ENCODE peak calls at places on chromosomes 16 and 17, in nine cellular contexts. One of them, this sample, is unnamed.
A peak's percentile ranks its signal among the peaks of the same experiment; 100 is the strongest.

GRCh38 chr17:49574283-49574892 is 1.3 kb upstream of the NXPH3 start:
- DNase-seq in mesenchymal stem cell: no peak
- DNase-seq in fibroblast of lung: no peak
- DNase-seq in kidney: no peak
- DNase-seq in pancreas: no peak
- DNase-seq in ascending aorta: no peak
- DNase-seq in GM12878: no peak
- DNase-seq in neural progenitor cell: no peak
- DNase-seq in A549: no peak
- DNase-seq in this sample: no peak

GRCh38 chr17:81328925-81329278 is 33.8 kb upstream of the SLC38A10 start:
- DNase-seq in mesenchymal stem cell: peak; percentile 77
- DNase-seq in fibroblast of lung: peak; percentile 15
- DNase-seq in kidney: no peak
- DNase-seq in pancreas: no peak
- DNase-seq in ascending aorta: no peak
- DNase-seq in GM12878: no peak
- DNase-seq in neural progenitor cell: no peak
- DNase-seq in A549: peak; percentile 50
- DNase-seq in this sample: no peak

GRCh38 chr17:72984145-72984924 is 108.2 kb downstream of the SLC39A11 start:
- DNase-seq in mesenchymal stem cell: peak; percentile 85
- DNase-seq in fibroblast of lung: peak; percentile 97
- DNase-seq in kidney: no peak
- DNase-seq in pancreas: no peak
- DNase-seq in ascending aorta: no peak
- DNase-seq in GM12878: no peak
- DNase-seq in neural progenitor cell: no peak
- DNase-seq in A549: no peak
- DNase-seq in this sample: no peak

GRCh38 chr17:8766731-8767130 is 8.4 kb upstream of the SPDYE4 start:
- DNase-seq in mesenchymal stem cell: no peak
- DNase-seq in fibroblast of lung: no peak
- DNase-seq in kidney: no peak
- DNase-seq in pancreas: no peak
- DNase-seq in ascending aorta: no peak
- DNase-seq in GM12878: no peak
- DNase-seq in neural progenitor cell: no peak
- DNase-seq in A549: no peak
- DNase-seq in this sample: no peak

GRCh38 chr16:85641776-85642176 is 28.7 kb downstream of the GSE1 start:
- DNase-seq in mesenchymal stem cell: no peak
- DNase-seq in fibroblast of lung: peak; percentile 49
- DNase-seq in kidney: peak; percentile 84
- DNase-seq in pancreas: peak; percentile 94
- DNase-seq in ascending aorta: peak; percentile 27
- DNase-seq in GM12878: no peak
- DNase-seq in neural progenitor cell: no peak
- DNase-seq in A549: no peak
- DNase-seq in this sample: peak; percentile 45

GRCh38 chr17:7262192-7263070 is at the start of gene CLDN7:
- DNase-seq in mesenchymal stem cell: no peak
- DNase-seq in fibroblast of lung: no peak
- DNase-seq in kidney: peak; percentile 97
- DNase-seq in pancreas: peak; percentile 96
- DNase-seq in ascending aorta: no peak
- DNase-seq in GM12878: no peak
- DNase-seq in neural progenitor cell: peak; percentile 37
- DNase-seq in A549: no peak
- DNase-seq in this sample: no peak

GRCh38 chr17:77478899-77479298 is 338.1 kb downstream of the SEC14L1 start:
- DNase-seq in mesenchymal stem cell: peak; percentile 54
- DNase-seq in fibroblast of lung: no peak
- DNase-seq in kidney: no peak
- DNase-seq in pancreas: no peak
- DNase-seq in ascending aorta: no peak
- DNase-seq in GM12878: no peak
- DNase-seq in neural progenitor cell: peak; percentile 24
- DNase-seq in A549: no peak
- DNase-seq in this sample: no peak

GRCh38 chr16:56450275-56450889 is 750 bp downstream of the NUDT21 start:
- DNase-seq in mesenchymal stem cell: peak; percentile 40
- DNase-seq in fibroblast of lung: peak; percentile 9
- DNase-seq in kidney: no peak
- DNase-seq in pancreas: no peak
- DNase-seq in ascending aorta: no peak
- DNase-seq in GM12878: no peak
- DNase-seq in neural progenitor cell: peak; percentile 34
- DNase-seq in A549: no peak
- DNase-seq in this sample: no peak

GRCh38 chr17:2691965-2692780 is 19.4 kb downstream of the CLUH start:
- DNase-seq in mesenchymal stem cell: no peak
- DNase-seq in fibroblast of lung: no peak
- DNase-seq in kidney: peak; percentile 76
- DNase-seq in pancreas: peak; percentile 39
- DNase-seq in ascending aorta: peak; percentile 8
- DNase-seq in GM12878: no peak
- DNase-seq in neural progenitor cell: no peak
- DNase-seq in A549: no peak
- DNase-seq in this sample: no peak

GRCh38 chr16:90077757-90078593 is 844 bp upstream of the PRDM7 start:
- DNase-seq in mesenchymal stem cell: no peak
- DNase-seq in fibroblast of lung: peak; percentile 42
- DNase-seq in kidney: peak; percentile 79
- DNase-seq in pancreas: peak; percentile 34
- DNase-seq in ascending aorta: no peak
- DNase-seq in GM12878: no peak
- DNase-seq in neural progenitor cell: peak; percentile 33
- DNase-seq in A549: peak; percentile 10
- DNase-seq in this sample: peak; percentile 19

GRCh38 chr17:40035162-40035559 is 19.0 kb downstream of the MED24 start:
- DNase-seq in mesenchymal stem cell: peak; percentile 63
- DNase-seq in fibroblast of lung: peak; percentile 25
- DNase-seq in kidney: no peak
- DNase-seq in pancreas: no peak
- DNase-seq in ascending aorta: no peak
- DNase-seq in GM12878: no peak
- DNase-seq in neural progenitor cell: peak; percentile 88
- DNase-seq in A549: peak; percentile 74
- DNase-seq in this sample: peak; percentile 53

GRCh38 chr17:16922386-16923096 is 49.4 kb downstream of the TNFRSF13B start:
- DNase-seq in mesenchymal stem cell: no peak
- DNase-seq in fibroblast of lung: no peak
- DNase-seq in kidney: no peak
- DNase-seq in pancreas: no peak
- DNase-seq in ascending aorta: no peak
- DNase-seq in GM12878: no peak
- DNase-seq in neural progenitor cell: no peak
- DNase-seq in A549: no peak
- DNase-seq in this sample: no peak

GRCh38 chr16:66986559-66986958 is 1.8 kb upstream of the CES4A start:
- DNase-seq in mesenchymal stem cell: no peak
- DNase-seq in fibroblast of lung: no peak
- DNase-seq in kidney: no peak
- DNase-seq in pancreas: no peak
- DNase-seq in ascending aorta: no peak
- DNase-seq in GM12878: no peak
- DNase-seq in neural progenitor cell: no peak
- DNase-seq in A549: no peak
- DNase-seq in this sample: no peak

GRCh38 chr17:9928601-9929341 is 23.7 kb upstream of the RCVRN start:
- DNase-seq in mesenchymal stem cell: peak; percentile 95
- DNase-seq in fibroblast of lung: peak; percentile 72
- DNase-seq in kidney: peak; percentile 49
- DNase-seq in pancreas: no peak
- DNase-seq in ascending aorta: no peak
- DNase-seq in GM12878: no peak
- DNase-seq in neural progenitor cell: peak; percentile 81
- DNase-seq in A549: peak; percentile 87
- DNase-seq in this sample: peak; percentile 31

GRCh38 chr17:1110844-1111598 is 68.8 kb downstream of the ABR start:
- DNase-seq in mesenchymal stem cell: peak; percentile 98
- DNase-seq in fibroblast of lung: peak; percentile 89
- DNase-seq in kidney: peak; percentile 94
- DNase-seq in pancreas: no peak
- DNase-seq in ascending aorta: peak; percentile 91
- DNase-seq in GM12878: no peak
- DNase-seq in neural progenitor cell: no peak
- DNase-seq in A549: peak; percentile 90
- DNase-seq in this sample: peak; percentile 88

GRCh38 chr17:50583636-50584035 is 23.1 kb downstream of the CACNA1G start:
- DNase-seq in mesenchymal stem cell: no peak
- DNase-seq in fibroblast of lung: no peak
- DNase-seq in kidney: no peak
- DNase-seq in pancreas: no peak
- DNase-seq in ascending aorta: no peak
- DNase-seq in GM12878: no peak
- DNase-seq in neural progenitor cell: no peak
- DNase-seq in A549: no peak
- DNase-seq in this sample: no peak

GRCh38 chr17:2485543-2485942 is 26.1 kb downstream of the METTL16 start:
- DNase-seq in mesenchymal stem cell: no peak
- DNase-seq in fibroblast of lung: no peak
- DNase-seq in kidney: no peak
- DNase-seq in pancreas: no peak
- DNase-seq in ascending aorta: no peak
- DNase-seq in GM12878: no peak
- DNase-seq in neural progenitor cell: no peak
- DNase-seq in A549: no peak
- DNase-seq in this sample: peak; percentile 28

GRCh38 chr16:24858219-24859041 is 12.7 kb downstream of the SLC5A11 start:
- DNase-seq in mesenchymal stem cell: peak; percentile 69
- DNase-seq in fibroblast of lung: peak; percentile 40
- DNase-seq in kidney: no peak
- DNase-seq in pancreas: peak; percentile 53
- DNase-seq in ascending aorta: no peak
- DNase-seq in GM12878: no peak
- DNase-seq in neural progenitor cell: peak; percentile 87
- DNase-seq in A549: peak; percentile 62
- DNase-seq in this sample: peak; percentile 73

GRCh38 chr16:46729326-46729995 is 18.7 kb downstream of the MYLK3 start:
- DNase-seq in mesenchymal stem cell: no peak
- DNase-seq in fibroblast of lung: no peak
- DNase-seq in kidney: peak; percentile 32
- DNase-seq in pancreas: no peak
- DNase-seq in ascending aorta: no peak
- DNase-seq in GM12878: no peak
- DNase-seq in neural progenitor cell: no peak
- DNase-seq in A549: no peak
- DNase-seq in this sample: no peak

GRCh38 chr16:57618306-57619132 is 9.9 kb upstream of the ADGRG1 start:
- DNase-seq in mesenchymal stem cell: no peak
- DNase-seq in fibroblast of lung: no peak
- DNase-seq in kidney: peak; percentile 80
- DNase-seq in pancreas: peak; percentile 68
- DNase-seq in ascending aorta: no peak
- DNase-seq in GM12878: no peak
- DNase-seq in neural progenitor cell: no peak
- DNase-seq in A549: no peak
- DNase-seq in this sample: no peak

GRCh38 chr17:73122953-73123605 is 30.6 kb upstream of the SLC39A11 start:
- DNase-seq in mesenchymal stem cell: no peak
- DNase-seq in fibroblast of lung: no peak
- DNase-seq in kidney: no peak
- DNase-seq in pancreas: no peak
- DNase-seq in ascending aorta: no peak
- DNase-seq in GM12878: no peak
- DNase-seq in neural progenitor cell: no peak
- DNase-seq in A549: no peak
- DNase-seq in this sample: no peak

GRCh38 chr17:56629450-56630187 is 36.1 kb downstream of the NOG start:
- DNase-seq in mesenchymal stem cell: peak; percentile 55
- DNase-seq in fibroblast of lung: peak; percentile 5
- DNase-seq in kidney: no peak
- DNase-seq in pancreas: no peak
- DNase-seq in ascending aorta: no peak
- DNase-seq in GM12878: no peak
- DNase-seq in neural progenitor cell: peak; percentile 69
- DNase-seq in A549: peak; percentile 77
- DNase-seq in this sample: peak; percentile 30

GRCh38 chr17:57911834-57912673 is 43.2 kb downstream of the CUEDC1 start:
- DNase-seq in mesenchymal stem cell: no peak
- DNase-seq in fibroblast of lung: peak; percentile 77
- DNase-seq in kidney: peak; percentile 94
- DNase-seq in pancreas: peak; percentile 99
- DNase-seq in ascending aorta: peak; percentile 41
- DNase-seq in GM12878: no peak
- DNase-seq in neural progenitor cell: peak; percentile 93
- DNase-seq in A549: no peak
- DNase-seq in this sample: peak; percentile 61
- H3K4me3 ChIP-seq in mesenchymal stem cell: peak overlapping the region; percentile 53
- H3K4me3 ChIP-seq in fibroblast of lung: no peak overlapping the region
- H3K4me3 ChIP-seq in kidney: no peak overlapping the region
- H3K4me3 ChIP-seq in pancreas: peak overlapping the region; percentile 29
- H3K4me3 ChIP-seq in ascending aorta: no peak overlapping the region
- H3K4me3 ChIP-seq in GM12878: no peak overlapping the region
- H3K4me3 ChIP-seq in neural progenitor cell: peak overlapping the region; percentile 18
- H3K4me3 ChIP-seq in A549: no peak overlapping the region
- H3K4me3 ChIP-seq in this sample: no peak overlapping the region

GRCh38 chr16:88758227-88758943 is 26.6 kb downstream of the PIEZO1 start:
- DNase-seq in mesenchymal stem cell: no peak
- DNase-seq in fibroblast of lung: no peak
- DNase-seq in kidney: no peak
- DNase-seq in pancreas: no peak
- DNase-seq in ascending aorta: no peak
- DNase-seq in GM12878: no peak
- DNase-seq in neural progenitor cell: no peak
- DNase-seq in A549: no peak
- DNase-seq in this sample: no peak
- H3K27ac ChIP-seq in mesenchymal stem cell: no peak overlapping the region
- H3K27ac ChIP-seq in fibroblast of lung: no peak overlapping the region
- H3K27ac ChIP-seq in kidney: no peak overlapping the region
- H3K27ac ChIP-seq in pancreas: no peak overlapping the region
- H3K27ac ChIP-seq in ascending aorta: no peak overlapping the region
- H3K27ac ChIP-seq in GM12878: no peak overlapping the region
- H3K27ac ChIP-seq in neural progenitor cell: no peak overlapping the region
- H3K27ac ChIP-seq in A549: no peak overlapping the region
- H3K27ac ChIP-seq in this sample: no peak overlapping the region

DNA sequence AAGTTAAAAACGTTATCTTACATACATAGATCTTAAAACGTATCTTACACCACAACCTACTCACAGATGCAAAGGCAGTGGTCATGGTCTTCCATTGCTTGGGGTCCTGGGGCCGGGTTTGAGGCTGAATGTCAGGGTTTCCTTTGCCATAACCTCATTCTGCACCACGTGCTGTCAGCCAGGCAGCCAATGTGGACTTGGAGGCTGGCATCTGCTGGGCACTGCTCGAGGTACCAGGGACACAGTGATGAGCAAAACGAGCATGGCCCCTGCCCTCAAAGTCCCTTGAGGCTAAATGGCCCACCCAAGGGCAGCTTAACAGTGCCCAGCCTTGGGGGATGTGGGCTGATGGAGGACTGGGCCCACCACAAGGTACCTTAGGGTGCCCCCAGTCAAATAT is 35.8 kb upstream of the RGS9 start:
- DNase-seq in mesenchymal stem cell: no peak
- DNase-seq in fibroblast of lung: no peak
- DNase-seq in kidney: no peak
- DNase-seq in pancreas: no peak
- DNase-seq in ascending aorta: no peak
- DNase-seq in GM12878: no peak
- DNase-seq in neural progenitor cell: no peak
- DNase-seq in A549: no peak
- DNase-seq in this sample: no peak
- H3K4me3 ChIP-seq in mesenchymal stem cell: peak overlapping the region; percentile 86
- H3K4me3 ChIP-seq in fibroblast of lung: no peak overlapping the region
- H3K4me3 ChIP-seq in kidney: peak overlapping the region; percentile 65
- H3K4me3 ChIP-seq in pancreas: peak overlapping the region; percentile 56
- H3K4me3 ChIP-seq in ascending aorta: peak overlapping the region; percentile 55
- H3K4me3 ChIP-seq in GM12878: peak overlapping the region; percentile 78
- H3K4me3 ChIP-seq in neural progenitor cell: peak overlapping the region; percentile 49
- H3K4me3 ChIP-seq in A549: peak overlapping the region; percentile 55
- H3K4me3 ChIP-seq in this sample: peak overlapping the region; percentile 50

GRCh38 chr17:76441681-76442340 is 11.1 kb downstream of the UBE2O start:
- DNase-seq in mesenchymal stem cell: no peak
- DNase-seq in fibroblast of lung: no peak
- DNase-seq in kidney: no peak
- DNase-seq in pancreas: no peak
- DNase-seq in ascending aorta: no peak
- DNase-seq in GM12878: no peak
- DNase-seq in neural progenitor cell: peak; percentile 48
- DNase-seq in A549: no peak
- DNase-seq in this sample: no peak
- H3K27ac ChIP-seq in mesenchymal stem cell: no peak overlapping the region
- H3K27ac ChIP-seq in fibroblast of lung: no peak overlapping the region
- H3K27ac ChIP-seq in kidney: no peak overlapping the region
- H3K27ac ChIP-seq in pancreas: no peak overlapping the region
- H3K27ac ChIP-seq in ascending aorta: no peak overlapping the region
- H3K27ac ChIP-seq in GM12878: peak overlapping the region; percentile 41
- H3K27ac ChIP-seq in neural progenitor cell: no peak overlapping the region
- H3K27ac ChIP-seq in A549: no peak overlapping the region
- H3K27ac ChIP-seq in this sample: no peak overlapping the region